ENCODE peak calls at places on chromosomes 2 and 18, in five cellular contexts. One of them, this sample, is unnamed.

GRCh38 chr2:75277111-75277510 is 77.8 kb upstream of the TACR1 start:
- DNase-seq in neural progenitor cell: no peak
- DNase-seq in PC-3: peak
- DNase-seq in effector memory CD4-positive, alpha-beta T cell: no peak
- DNase-seq in HFF-Myc: no peak
- DNase-seq in this sample: no peak

GRCh38 chr2:43311276-43311675 is 84.9 kb upstream of the ZFP36L2 start:
- DNase-seq in neural progenitor cell: no peak
- DNase-seq in effector memory CD4-positive, alpha-beta T cell: no peak
- DNase-seq in PC-3: peak
- DNase-seq in HFF-Myc: no peak
- DNase-seq in this sample: no peak

GRCh38 chr2:119367472-119368099 is 809 bp downstream of the DBI start:
- DNase-seq in neural progenitor cell: peak
- DNase-seq in effector memory CD4-positive, alpha-beta T cell: peak
- DNase-seq in PC-3: peak
- DNase-seq in HFF-Myc: no peak
- DNase-seq in this sample: peak

GRCh38 chr2:124081154-124081771 is 56.2 kb downstream of the CNTNAP5 start:
- DNase-seq in PC-3: peak
- DNase-seq in HFF-Myc: no peak
- DNase-seq in neural progenitor cell: no peak
- DNase-seq in effector memory CD4-positive, alpha-beta T cell: no peak
- DNase-seq in this sample: no peak

GRCh38 chr2:26412091-26412673 is 10.5 kb downstream of the DRC1 start:
- DNase-seq in HFF-Myc: no peak
- DNase-seq in PC-3: no peak
- DNase-seq in effector memory CD4-positive, alpha-beta T cell: no peak
- DNase-seq in neural progenitor cell: no peak
- DNase-seq in this sample: no peak

GRCh38 chr2:144950874-144951560 is 431.1 kb upstream of the ZEB2 start:
- DNase-seq in PC-3: peak
- DNase-seq in effector memory CD4-positive, alpha-beta T cell: no peak
- DNase-seq in HFF-Myc: no peak
- DNase-seq in neural progenitor cell: no peak
- DNase-seq in this sample: no peak

GRCh38 chr2:97995026-97995733 is 568 bp downstream of the TMEM131 start:
- DNase-seq in neural progenitor cell: peak
- DNase-seq in HFF-Myc: no peak
- DNase-seq in PC-3: peak
- DNase-seq in effector memory CD4-positive, alpha-beta T cell: peak
- DNase-seq in this sample: peak

GRCh38 chr2:18483896-18484295 is 76.6 kb downstream of the RDH14 start:
- DNase-seq in effector memory CD4-positive, alpha-beta T cell: no peak
- DNase-seq in HFF-Myc: no peak
- DNase-seq in PC-3: no peak
- DNase-seq in neural progenitor cell: no peak
- DNase-seq in this sample: no peak

GRCh38 chr18:57803119-57803969 is at the start of gene ATP8B1:
- DNase-seq in effector memory CD4-positive, alpha-beta T cell: no peak
- DNase-seq in HFF-Myc: no peak
- DNase-seq in neural progenitor cell: peak
- DNase-seq in PC-3: peak
- DNase-seq in this sample: peak

GRCh38 chr2:79660552-79660951 is 147.7 kb downstream of the CTNNA2 start:
- DNase-seq in effector memory CD4-positive, alpha-beta T cell: no peak
- DNase-seq in neural progenitor cell: no peak
- DNase-seq in PC-3: no peak
- DNase-seq in HFF-Myc: no peak
- DNase-seq in this sample: no peak

GRCh38 chr2:151771599-151772358 is 37.5 kb upstream of the NEB start:
- DNase-seq in effector memory CD4-positive, alpha-beta T cell: no peak
- DNase-seq in PC-3: no peak
- DNase-seq in HFF-Myc: peak
- DNase-seq in neural progenitor cell: no peak
- DNase-seq in this sample: peak

GRCh38 chr2:237141556-237141955 is 55.9 kb downstream of the COPS8 start:
- DNase-seq in HFF-Myc: no peak
- DNase-seq in neural progenitor cell: no peak
- DNase-seq in PC-3: peak
- DNase-seq in effector memory CD4-positive, alpha-beta T cell: no peak
- DNase-seq in this sample: peak

GRCh38 chr2:237471457-237472186 is 15.4 kb upstream of the MLPH start:
- DNase-seq in PC-3: peak
- DNase-seq in effector memory CD4-positive, alpha-beta T cell: no peak
- DNase-seq in HFF-Myc: no peak
- DNase-seq in neural progenitor cell: peak
- DNase-seq in this sample: no peak

GRCh38 chr2:240556553-240557100 is 1.2 kb downstream of the ANKMY1 start:
- DNase-seq in neural progenitor cell: peak
- DNase-seq in effector memory CD4-positive, alpha-beta T cell: peak
- DNase-seq in PC-3: peak
- DNase-seq in HFF-Myc: no peak
- DNase-seq in this sample: no peak

GRCh38 chr18:41410007-41410406 is 545.0 kb upstream of the PIK3C3 start:
- DNase-seq in HFF-Myc: no peak
- DNase-seq in effector memory CD4-positive, alpha-beta T cell: no peak
- DNase-seq in neural progenitor cell: no peak
- DNase-seq in PC-3: peak
- DNase-seq in this sample: no peak

GRCh38 chr2:3704647-3705046 is 1.3 kb downstream of the DCDC2C start:
- DNase-seq in PC-3: no peak
- DNase-seq in neural progenitor cell: peak
- DNase-seq in effector memory CD4-positive, alpha-beta T cell: no peak
- DNase-seq in HFF-Myc: no peak
- DNase-seq in this sample: no peak

GRCh38 chr2:99445065-99445464 is 44.8 kb downstream of the REV1 start:
- DNase-seq in effector memory CD4-positive, alpha-beta T cell: no peak
- DNase-seq in PC-3: no peak
- DNase-seq in neural progenitor cell: no peak
- DNase-seq in HFF-Myc: no peak
- DNase-seq in this sample: no peak

GRCh38 chr2:72916743-72917137 is 579 bp upstream of the EMX1 start:
- DNase-seq in effector memory CD4-positive, alpha-beta T cell: no peak
- DNase-seq in HFF-Myc: no peak
- DNase-seq in neural progenitor cell: peak
- DNase-seq in PC-3: no peak
- DNase-seq in this sample: no peak
- H3K4me3 ChIP-seq in effector memory CD4-positive, alpha-beta T cell: peak
- H3K4me3 ChIP-seq in HFF-Myc: peak
- H3K4me3 ChIP-seq in neural progenitor cell: peak
- H3K4me3 ChIP-seq in PC-3: peak
- H3K4me3 ChIP-seq in this sample: peak

GRCh38 chr2:33388996-33389395 is 87.5 kb upstream of the RASGRP3 start:
- DNase-seq in neural progenitor cell: no peak
- DNase-seq in effector memory CD4-positive, alpha-beta T cell: no peak
- DNase-seq in HFF-Myc: no peak
- DNase-seq in PC-3: no peak
- DNase-seq in this sample: no peak

GRCh38 chr2:33392366-33392765 is 84.1 kb upstream of the RASGRP3 start:
- DNase-seq in neural progenitor cell: no peak
- DNase-seq in PC-3: no peak
- DNase-seq in effector memory CD4-positive, alpha-beta T cell: no peak
- DNase-seq in HFF-Myc: no peak
- DNase-seq in this sample: no peak

GRCh38 chr2:33395660-33396249 is 80.7 kb upstream of the RASGRP3 start:
- DNase-seq in HFF-Myc: no peak
- DNase-seq in PC-3: peak
- DNase-seq in effector memory CD4-positive, alpha-beta T cell: peak
- DNase-seq in neural progenitor cell: peak
- DNase-seq in this sample: peak

GRCh38 chr2:33391582-33392255 is 84.7 kb upstream of the RASGRP3 start:
- DNase-seq in effector memory CD4-positive, alpha-beta T cell: no peak
- DNase-seq in HFF-Myc: no peak
- DNase-seq in neural progenitor cell: no peak
- DNase-seq in PC-3: no peak
- DNase-seq in this sample: no peak
- H3K4me3 ChIP-seq in effector memory CD4-positive, alpha-beta T cell: no peak
- H3K4me3 ChIP-seq in HFF-Myc: no peak
- H3K4me3 ChIP-seq in neural progenitor cell: no peak
- H3K4me3 ChIP-seq in PC-3: no peak
- H3K4me3 ChIP-seq in this sample: no peak

GRCh38 chr2:235149240-235149641 is 197.4 kb downstream of the SH3BP4 start:
- DNase-seq in PC-3: no peak
- DNase-seq in HFF-Myc: no peak
- DNase-seq in neural progenitor cell: no peak
- DNase-seq in effector memory CD4-positive, alpha-beta T cell: no peak
- DNase-seq in this sample: no peak

GRCh38 chr2:235146206-235146605 is 194.4 kb downstream of the SH3BP4 start:
- DNase-seq in PC-3: no peak
- DNase-seq in effector memory CD4-positive, alpha-beta T cell: no peak
- DNase-seq in HFF-Myc: no peak
- DNase-seq in neural progenitor cell: no peak
- DNase-seq in this sample: no peak

GRCh38 chr2:235146871-235147565 is 195.2 kb downstream of the SH3BP4 start:
- DNase-seq in PC-3: no peak
- DNase-seq in HFF-Myc: no peak
- DNase-seq in neural progenitor cell: no peak
- DNase-seq in effector memory CD4-positive, alpha-beta T cell: no peak
- DNase-seq in this sample: no peak

GRCh38 chr2:235148201-235149170 is 196.7 kb downstream of the SH3BP4 start:
- DNase-seq in HFF-Myc: no peak
- DNase-seq in PC-3: peak
- DNase-seq in neural progenitor cell: no peak
- DNase-seq in effector memory CD4-positive, alpha-beta T cell: no peak
- DNase-seq in this sample: no peak

DNA sequence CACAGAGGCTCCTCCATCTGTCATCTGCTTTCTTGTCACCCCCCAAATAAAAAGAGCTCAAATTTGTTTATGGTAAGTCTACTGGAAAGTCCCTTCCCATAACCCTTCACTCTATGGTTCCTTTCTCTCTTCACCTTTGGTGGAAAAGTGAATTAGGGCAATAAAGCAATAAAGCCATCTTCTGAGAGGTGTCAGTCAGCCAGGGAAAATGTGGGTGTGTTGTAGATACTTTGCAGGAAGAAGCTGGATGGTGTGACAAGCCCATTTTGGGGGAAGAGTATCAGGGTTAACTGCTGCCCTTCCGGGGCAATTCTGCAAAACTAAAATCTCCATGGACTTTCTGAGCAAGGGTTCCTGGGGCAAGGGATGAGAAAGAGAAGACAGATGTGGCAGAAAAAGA is 197.9 kb downstream of the SH3BP4 start:
- DNase-seq in PC-3: no peak
- DNase-seq in neural progenitor cell: no peak
- DNase-seq in HFF-Myc: no peak
- DNase-seq in effector memory CD4-positive, alpha-beta T cell: no peak
- DNase-seq in this sample: no peak
- H3K4me3 ChIP-seq in PC-3: no peak
- H3K4me3 ChIP-seq in neural progenitor cell: no peak
- H3K4me3 ChIP-seq in HFF-Myc: no peak
- H3K4me3 ChIP-seq in effector memory CD4-positive, alpha-beta T cell: no peak
- H3K4me3 ChIP-seq in this sample: no peak

GRCh38 chr2:5911801-5912200 is 219.6 kb downstream of the SOX11 start:
- DNase-seq in effector memory CD4-positive, alpha-beta T cell: no peak
- DNase-seq in HFF-Myc: no peak
- DNase-seq in neural progenitor cell: no peak
- DNase-seq in PC-3: no peak
- DNase-seq in this sample: no peak
- H3K4me3 ChIP-seq in effector memory CD4-positive, alpha-beta T cell: no peak
- H3K4me3 ChIP-seq in HFF-Myc: no peak
- H3K4me3 ChIP-seq in neural progenitor cell: no peak
- H3K4me3 ChIP-seq in PC-3: no peak
- H3K4me3 ChIP-seq in this sample: no peak

GRCh38 chr18:54222922-54223567 is 1.4 kb downstream of the MBD2 start:
- DNase-seq in PC-3: no peak
- DNase-seq in HFF-Myc: no peak
- DNase-seq in neural progenitor cell: peak
- DNase-seq in effector memory CD4-positive, alpha-beta T cell: peak
- DNase-seq in this sample: no peak
- H3K4me3 ChIP-seq in PC-3: peak
- H3K4me3 ChIP-seq in HFF-Myc: peak
- H3K4me3 ChIP-seq in neural progenitor cell: peak
- H3K4me3 ChIP-seq in effector memory CD4-positive, alpha-beta T cell: peak
- H3K4me3 ChIP-seq in this sample: peak

GRCh38 chr2:203804766-203805484 is 62.6 kb upstream of the CTLA4 start:
- DNase-seq in neural progenitor cell: no peak
- DNase-seq in PC-3: no peak
- DNase-seq in HFF-Myc: no peak
- DNase-seq in effector memory CD4-positive, alpha-beta T cell: no peak
- DNase-seq in this sample: no peak
- H3K4me3 ChIP-seq in neural progenitor cell: no peak
- H3K4me3 ChIP-seq in PC-3: no peak
- H3K4me3 ChIP-seq in HFF-Myc: no peak
- H3K4me3 ChIP-seq in effector memory CD4-positive, alpha-beta T cell: no peak
- H3K4me3 ChIP-seq in this sample: no peak

GRCh38 chr18:32086866-32087265 is 4.8 kb upstream of the RNF138 start:
- DNase-seq in HFF-Myc: no peak
- DNase-seq in PC-3: peak
- DNase-seq in neural progenitor cell: no peak
- DNase-seq in effector memory CD4-positive, alpha-beta T cell: no peak
- DNase-seq in this sample: no peak
- H3K4me3 ChIP-seq in HFF-Myc: no peak
- H3K4me3 ChIP-seq in PC-3: no peak
- H3K4me3 ChIP-seq in neural progenitor cell: no peak
- H3K4me3 ChIP-seq in effector memory CD4-positive, alpha-beta T cell: no peak
- H3K4me3 ChIP-seq in this sample: no peak

DNA sequence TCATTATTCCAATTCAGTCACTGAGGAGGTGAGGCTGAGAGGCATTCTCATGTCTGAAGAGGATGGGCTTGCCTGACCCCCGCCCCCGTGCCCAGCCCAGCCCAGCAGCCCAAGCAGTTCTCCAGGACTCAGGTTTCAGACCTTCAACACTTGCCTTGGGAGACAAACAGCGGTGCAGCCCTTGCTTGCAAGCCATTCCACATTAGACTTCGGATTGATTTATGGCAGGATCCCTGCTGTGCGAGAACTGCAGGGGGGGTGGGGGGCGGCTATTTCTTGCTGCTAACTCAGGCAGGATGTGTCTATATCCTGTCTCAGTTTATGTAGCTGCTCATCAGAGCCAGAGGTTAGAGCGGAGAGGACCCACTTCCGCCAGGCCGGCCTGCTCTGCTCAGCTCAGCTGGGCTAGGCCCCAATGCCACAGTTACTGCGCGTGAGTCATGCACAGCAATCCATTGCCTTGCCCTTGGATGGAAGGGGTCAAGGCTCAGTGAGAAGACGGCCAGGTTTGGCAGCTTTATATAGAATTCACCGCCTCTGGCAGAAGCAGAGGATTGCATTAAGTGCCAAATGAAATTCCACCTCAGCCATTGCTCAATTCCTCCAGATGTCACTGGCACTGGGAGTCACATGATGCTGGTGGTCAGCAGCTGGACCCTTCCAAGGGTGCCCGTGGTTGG is 1.8 kb downstream of the GYPC start:
- DNase-seq in PC-3: peak
- DNase-seq in effector memory CD4-positive, alpha-beta T cell: peak
- DNase-seq in neural progenitor cell: peak
- DNase-seq in HFF-Myc: peak
- DNase-seq in this sample: peak
- H3K4me3 ChIP-seq in PC-3: no peak
- H3K4me3 ChIP-seq in effector memory CD4-positive, alpha-beta T cell: peak
- H3K4me3 ChIP-seq in neural progenitor cell: no peak
- H3K4me3 ChIP-seq in HFF-Myc: peak
- H3K4me3 ChIP-seq in this sample: peak